ENCODE peak calls at places on chromosomes 3 and 15, in four cellular contexts. H is lung, D is kidney epithelial cell, W is body of pancreas. R is an unnamed sample. For H3K36me3, the result is how much of the 10 kb centered on the place peaks cover.

GRCh38 chr3:9784876-9785443 is 7.3 kb downstream of the TADA3 start:
- DNase-seq in W (no peak), H (no peak), D (no peak), R (no peak)

GRCh38 chr3:15372918-15373317 is 40.5 kb upstream of the SH3BP5 start:
- DNase-seq in W (no peak), H (no peak), D (no peak), R (no peak)

GRCh38 chr3:194080913-194081800 is 54.8 kb upstream of the HES1 start:
- DNase-seq in W (no peak), D (no peak), H (no peak), R (no peak)

GRCh38 chr15:29668120-29668602 is 154.1 kb downstream of the TJP1 start:
- DNase-seq in H (peak), W (peak), D (peak), R (peak)

GRCh38 chr3:130963878-130964277 is 62.7 kb downstream of the ASTE1 start:
- DNase-seq in W (no peak), D (peak), H (no peak), R (peak)

GRCh38 chr15:41102854-41103253 is 13.2 kb downstream of the INO80 start:
- DNase-seq in W (no peak), D (no peak), H (no peak), R (no peak)

GRCh38 chr3:171704002-171704401 is 106.3 kb downstream of the PLD1 start:
- DNase-seq in H (peak), W (peak), D (no peak), R (no peak)

GRCh38 chr15:71203573-71204444 is 88.5 kb downstream of the THSD4 start:
- DNase-seq in D (no peak), W (no peak), H (no peak), R (no peak)

GRCh38 chr3:40877651-40878463 is 321.4 kb upstream of the CTNNB1 start:
- DNase-seq in H (peak), W (peak), D (no peak), R (no peak)

GRCh38 chr3:161555367-161555766 is 58.8 kb downstream of the OTOL1 start:
- DNase-seq in D (no peak), W (no peak), H (no peak), R (no peak)

GRCh38 chr15:60076582-60077263 is 72.6 kb downstream of the FOXB1 start:
- DNase-seq in H (no peak), W (no peak), D (no peak), R (no peak)

GRCh38 chr3:130515755-130516154 is 1.2 kb upstream of the COL6A6 start:
- DNase-seq in D (no peak), H (no peak), W (no peak), R (no peak)

GRCh38 chr3:54859204-54859603 is 68.7 kb downstream of the LRTM1 start:
- DNase-seq in D (peak), H (no peak), W (no peak), R (no peak)

GRCh38 chr15:42348083-42348482 is 11.2 kb upstream of the CAPN3 start:
- DNase-seq in W (no peak), H (no peak), D (peak), R (peak)

GRCh38 chr15:73930371-73930770 is 4.1 kb downstream of the LOXL1 start:
- DNase-seq in D (peak), H (no peak), W (no peak), R (peak)

GRCh38 chr3:12644297-12644937 is 19.5 kb downstream of the RAF1 start:
- DNase-seq in H (no peak), W (no peak), D (no peak), R (no peak)

GRCh38 chr3:45104715-45105711 is 41.2 kb downstream of the CDCP1 start:
- DNase-seq in W (no peak), H (no peak), D (no peak), R (no peak)

GRCh38 chr3:29494305-29495036 is 213.6 kb downstream of the RBMS3 start:
- DNase-seq in H (no peak), W (no peak), D (no peak), R (peak)

GRCh38 chr3:78707616-78708015 is 1060.2 kb downstream of the ROBO1 start:
- DNase-seq in D (no peak), W (no peak), H (no peak), R (no peak)

GRCh38 chr3:32733631-32734229 is 48.7 kb downstream of the CNOT10 start:
- DNase-seq in W (no peak), D (peak), H (no peak), R (peak)

GRCh38 chr3:83946554-83946953 is 1012.2 kb upstream of the CADM2 start:
- DNase-seq in W (no peak), H (no peak), D (no peak), R (no peak)

GRCh38 chr15:77653832-77654480 is 21.2 kb upstream of the LINGO1 start:
- DNase-seq in W (no peak), D (no peak), H (no peak), R (no peak)

GRCh38 chr3:12237076-12237475 is 51.8 kb upstream of the PPARG start:
- DNase-seq in D (no peak), H (no peak), W (no peak), R (no peak)

GRCh38 chr3:94158461-94158860 is 95.6 kb downstream of the NSUN3 start:
- DNase-seq in D (no peak), W (no peak), H (no peak), R (no peak)

GRCh38 chr15:34952481-34952880 is 17.1 kb downstream of the AQR start:
- DNase-seq in D (no peak), H (no peak), W (no peak), R (no peak)

GRCh38 chr3:36944641-36945270 is at the start of gene TRANK1:
- DNase-seq in H (peak), W (peak), D (no peak), R (no peak)

GRCh38 chr3:13495351-13495813 is 15.3 kb downstream of the HDAC11 start:
- DNase-seq in D (no peak), H (no peak), W (no peak), R (no peak)

GRCh38 chr3:49813497-49814174 is at the start of gene UBA7:
- DNase-seq in D (no peak), H (peak), W (peak), R (no peak)

GRCh38 chr15:59160880-59161593 is 45.6 kb upstream of the LDHAL6B start:
- DNase-seq in W (no peak), D (no peak), H (no peak), R (no peak)

GRCh38 chr15:60660290-60661051 is 181.5 kb upstream of the ICE2 start:
- DNase-seq in W (no peak), H (no peak), D (no peak), R (peak)

GRCh38 chr3:39126532-39127071 is 19.1 kb downstream of the TTC21A start:
- DNase-seq in D (no peak), W (peak), H (no peak), R (no peak)

GRCh38 chr15:71002321-71002720 is 109.7 kb downstream of the LRRC49 start:
- DNase-seq in H (no peak), W (no peak), D (no peak), R (no peak)

GRCh38 chr15:98671060-98672008 is 23.0 kb downstream of the IGF1R start:
- DNase-seq in W (no peak), D (no peak), H (no peak), R (no peak)

GRCh38 chr3:189363856-189364255 is 192.1 kb downstream of the TPRG1 start:
- DNase-seq in H (no peak), W (no peak), D (no peak), R (no peak)

GRCh38 chr15:31257286-31257685 is 69.3 kb upstream of the KLF13 start:
- DNase-seq in W (no peak), H (no peak), D (no peak), R (no peak)

GRCh38 chr3:14358426-14359211 is 43.8 kb upstream of the SLC6A6 start:
- DNase-seq in W (no peak), D (no peak), H (no peak), R (peak)

GRCh38 chr15:67991706-67992105 is 62.4 kb upstream of the PIAS1 start:
- DNase-seq in W (no peak), H (no peak), D (no peak), R (no peak)

GRCh38 chr3:134039161-134039862 is 9.6 kb upstream of the SLCO2A1 start:
- DNase-seq in H (no peak), W (no peak), D (no peak), R (no peak)

GRCh38 chr3:88219138-88219792 is 69.5 kb downstream of the C3orf38 start:
- DNase-seq in D (peak), H (peak), W (peak), R (no peak)
- TF ChIP-seq CTCF in D (peak), H (no peak), W (peak), R (peak)

DNA sequence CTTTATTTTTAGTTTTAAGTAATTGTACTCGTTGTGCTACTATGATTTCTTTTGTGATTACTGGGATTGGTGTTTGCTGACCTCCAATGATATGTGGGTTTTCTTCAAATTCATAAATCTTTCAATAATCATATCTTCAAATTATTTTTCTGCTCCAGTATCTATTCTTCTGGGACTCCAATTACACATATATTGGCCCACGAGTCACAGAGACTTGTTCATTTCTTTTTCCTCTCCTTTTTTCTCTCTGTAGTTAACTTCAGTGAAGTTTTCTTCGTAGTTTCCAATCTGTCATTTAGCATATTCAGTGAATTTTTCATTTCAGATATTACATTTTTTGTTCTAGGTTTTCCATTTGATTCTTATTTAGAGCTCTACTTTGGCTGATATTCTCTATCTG is 21.4 kb downstream of the RFX7 start:
- DNase-seq in W (no peak), D (no peak), H (no peak), R (no peak)
- H3K36me3 ChIP-seq in W (under half), D (under half), H (under half), R (under half)

GRCh38 chr3:114624676-114625181 is 330.9 kb downstream of the TIGIT start:
- DNase-seq in H (peak), W (peak), D (peak), R (peak)
- H3K4me3 ChIP-seq in H (no peak), W (no peak), D (peak), R (peak)

GRCh38 chr3:188047536-188047935 is 106.4 kb upstream of the LPP start:
- DNase-seq in H (no peak), W (no peak), D (no peak), R (no peak)

GRCh38 chr3:188042466-188042865 is 111.5 kb upstream of the LPP start:
- DNase-seq in H (no peak), D (no peak), W (no peak), R (no peak)

GRCh38 chr3:188049890-188050530 is 103.9 kb upstream of the LPP start:
- DNase-seq in H (no peak), D (no peak), W (no peak), R (no peak)

GRCh38 chr3:188043891-188044290 is 110.1 kb upstream of the LPP start:
- DNase-seq in D (no peak), H (no peak), W (no peak), R (no peak)

GRCh38 chr3:188046561-188047213 is 107.3 kb upstream of the LPP start:
- DNase-seq in W (no peak), H (no peak), D (no peak), R (no peak)
- TF ChIP-seq CTCF in W (no peak), H (no peak), D (no peak), R (no peak)

GRCh38 chr3:58973796-58974195 is 76.0 kb downstream of the CFAP20DC start:
- DNase-seq in W (no peak), D (no peak), H (no peak), R (no peak)
- H3K36me3 ChIP-seq in W (under half), D (under half), H (under half), R (under half)

GRCh38 chr3:195150194-195151118 is 120.5 kb downstream of the XXYLT1 start:
- DNase-seq in H (peak), D (no peak), W (peak), R (no peak)
- H3K4me3 ChIP-seq in H (no peak), D (no peak), W (no peak), R (no peak)